ENCODE peak calls at places on chromosomes 2 and 18, in six cellular contexts. One of them, this sample, is unnamed. For H3K4me1, the result is how much of the 10 kb centered on the place peaks cover.

GRCh38 chr2:119520696-119521436 is 3.4 kb downstream of the SCTR start:
- DNase-seq in suprapubic skin: no peak
- DNase-seq in transverse colon: no peak
- DNase-seq in stomach: no peak
- DNase-seq in spleen: no peak
- DNase-seq in GM23338: no peak
- DNase-seq in this sample: no peak

GRCh38 chr2:23904692-23905091 is 22.2 kb downstream of the ATAD2B start:
- DNase-seq in stomach: no peak
- DNase-seq in suprapubic skin: no peak
- DNase-seq in transverse colon: no peak
- DNase-seq in spleen: no peak
- DNase-seq in GM23338: no peak
- DNase-seq in this sample: no peak

GRCh38 chr2:203535784-203536590 is 886 bp upstream of the RAPH1 start:
- DNase-seq in suprapubic skin: no peak
- DNase-seq in stomach: no peak
- DNase-seq in GM23338: peak
- DNase-seq in spleen: no peak
- DNase-seq in transverse colon: no peak
- DNase-seq in this sample: no peak

GRCh38 chr2:97728091-97728596 is 14.8 kb downstream of the ZAP70 start:
- DNase-seq in GM23338: no peak
- DNase-seq in spleen: peak
- DNase-seq in suprapubic skin: peak
- DNase-seq in transverse colon: no peak
- DNase-seq in stomach: no peak
- DNase-seq in this sample: no peak

GRCh38 chr2:15532996-15533395 is 28.1 kb downstream of the NBAS start:
- DNase-seq in stomach: no peak
- DNase-seq in GM23338: no peak
- DNase-seq in transverse colon: no peak
- DNase-seq in suprapubic skin: no peak
- DNase-seq in spleen: no peak
- DNase-seq in this sample: no peak

GRCh38 chr2:146123256-146123655 is 1603.3 kb upstream of the ZEB2 start:
- DNase-seq in suprapubic skin: no peak
- DNase-seq in stomach: no peak
- DNase-seq in spleen: no peak
- DNase-seq in transverse colon: no peak
- DNase-seq in GM23338: no peak
- DNase-seq in this sample: no peak

GRCh38 chr2:102321954-102322719 is 10.8 kb downstream of the IL1RL1 start:
- DNase-seq in stomach: no peak
- DNase-seq in spleen: no peak
- DNase-seq in suprapubic skin: no peak
- DNase-seq in GM23338: no peak
- DNase-seq in transverse colon: no peak
- DNase-seq in this sample: no peak

GRCh38 chr2:71244302-71244660 is 17.4 kb upstream of the PAIP2B start:
- DNase-seq in transverse colon: no peak
- DNase-seq in suprapubic skin: no peak
- DNase-seq in spleen: no peak
- DNase-seq in GM23338: peak
- DNase-seq in stomach: no peak
- DNase-seq in this sample: no peak

GRCh38 chr2:1011018-1011405 is 60.4 kb downstream of the SNTG2 start:
- DNase-seq in GM23338: no peak
- DNase-seq in suprapubic skin: no peak
- DNase-seq in spleen: no peak
- DNase-seq in transverse colon: no peak
- DNase-seq in stomach: no peak
- DNase-seq in this sample: no peak

GRCh38 chr18:71322201-71322600 is 1033.4 kb downstream of the SOCS6 start:
- DNase-seq in GM23338: no peak
- DNase-seq in transverse colon: no peak
- DNase-seq in suprapubic skin: no peak
- DNase-seq in spleen: no peak
- DNase-seq in stomach: no peak
- DNase-seq in this sample: no peak

GRCh38 chr18:55446996-55447671 is 140.9 kb downstream of the TCF4 start:
- DNase-seq in GM23338: no peak
- DNase-seq in spleen: no peak
- DNase-seq in transverse colon: no peak
- DNase-seq in suprapubic skin: no peak
- DNase-seq in stomach: no peak
- DNase-seq in this sample: no peak

GRCh38 chr2:21198637-21199036 is 74.9 kb downstream of the TDRD15 start:
- DNase-seq in stomach: no peak
- DNase-seq in spleen: no peak
- DNase-seq in GM23338: no peak
- DNase-seq in transverse colon: no peak
- DNase-seq in suprapubic skin: no peak
- DNase-seq in this sample: no peak

GRCh38 chr2:46245869-46246268 is 51.3 kb upstream of the EPAS1 start:
- DNase-seq in stomach: no peak
- DNase-seq in transverse colon: no peak
- DNase-seq in GM23338: no peak
- DNase-seq in suprapubic skin: no peak
- DNase-seq in spleen: no peak
- DNase-seq in this sample: no peak

GRCh38 chr18:56322403-56322802 is 316.0 kb downstream of the TXNL1 start:
- DNase-seq in spleen: no peak
- DNase-seq in stomach: no peak
- DNase-seq in transverse colon: no peak
- DNase-seq in GM23338: no peak
- DNase-seq in suprapubic skin: no peak
- DNase-seq in this sample: no peak

GRCh38 chr18:77165489-77166415 is 33.2 kb upstream of the MBP start:
- DNase-seq in transverse colon: no peak
- DNase-seq in stomach: no peak
- DNase-seq in spleen: no peak
- DNase-seq in GM23338: no peak
- DNase-seq in suprapubic skin: peak
- DNase-seq in this sample: no peak

DNA sequence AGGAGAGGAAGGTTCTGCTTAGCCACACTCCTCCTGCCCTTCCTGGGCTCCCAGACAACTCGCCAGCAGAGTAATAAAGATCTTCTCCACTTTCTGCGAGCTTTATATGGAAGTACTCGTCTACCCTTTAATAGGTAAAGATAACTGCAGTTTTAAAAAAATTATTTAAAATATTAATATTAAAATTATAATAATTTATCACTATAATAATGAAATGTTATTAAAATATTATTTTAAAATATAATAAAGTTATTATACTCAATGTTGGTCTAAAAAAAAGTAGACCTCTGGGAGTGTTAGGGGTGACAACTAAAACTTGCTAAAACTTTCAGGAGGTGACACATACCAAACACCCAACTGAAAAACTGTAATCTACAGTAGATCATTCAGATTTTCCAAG is 81.5 kb downstream of the RBM43 start:
- DNase-seq in transverse colon: no peak
- DNase-seq in GM23338: no peak
- DNase-seq in suprapubic skin: no peak
- DNase-seq in stomach: no peak
- DNase-seq in spleen: no peak
- DNase-seq in this sample: no peak
- H3K27ac ChIP-seq in transverse colon: no peak
- H3K27ac ChIP-seq in GM23338: no peak
- H3K27ac ChIP-seq in suprapubic skin: no peak
- H3K27ac ChIP-seq in stomach: no peak
- H3K27ac ChIP-seq in spleen: no peak
- H3K27ac ChIP-seq in this sample: no peak

GRCh38 chr2:39124770-39125075 is 3.9 kb upstream of the SOS1 start:
- DNase-seq in spleen: peak
- DNase-seq in suprapubic skin: no peak
- DNase-seq in GM23338: no peak
- DNase-seq in stomach: no peak
- DNase-seq in transverse colon: no peak
- DNase-seq in this sample: no peak

GRCh38 chr2:39121523-39122063 is 742 bp upstream of the SOS1 start:
- DNase-seq in spleen: no peak
- DNase-seq in stomach: no peak
- DNase-seq in suprapubic skin: no peak
- DNase-seq in transverse colon: no peak
- DNase-seq in GM23338: no peak
- DNase-seq in this sample: no peak

GRCh38 chr2:39123436-39123999 is 2.7 kb upstream of the SOS1 start:
- DNase-seq in transverse colon: no peak
- DNase-seq in GM23338: no peak
- DNase-seq in suprapubic skin: no peak
- DNase-seq in stomach: no peak
- DNase-seq in spleen: no peak
- DNase-seq in this sample: no peak

GRCh38 chr2:39120771-39121522 is at the start of gene SOS1:
- DNase-seq in spleen: peak
- DNase-seq in GM23338: peak
- DNase-seq in transverse colon: peak
- DNase-seq in stomach: peak
- DNase-seq in suprapubic skin: peak
- DNase-seq in this sample: peak

DNA sequence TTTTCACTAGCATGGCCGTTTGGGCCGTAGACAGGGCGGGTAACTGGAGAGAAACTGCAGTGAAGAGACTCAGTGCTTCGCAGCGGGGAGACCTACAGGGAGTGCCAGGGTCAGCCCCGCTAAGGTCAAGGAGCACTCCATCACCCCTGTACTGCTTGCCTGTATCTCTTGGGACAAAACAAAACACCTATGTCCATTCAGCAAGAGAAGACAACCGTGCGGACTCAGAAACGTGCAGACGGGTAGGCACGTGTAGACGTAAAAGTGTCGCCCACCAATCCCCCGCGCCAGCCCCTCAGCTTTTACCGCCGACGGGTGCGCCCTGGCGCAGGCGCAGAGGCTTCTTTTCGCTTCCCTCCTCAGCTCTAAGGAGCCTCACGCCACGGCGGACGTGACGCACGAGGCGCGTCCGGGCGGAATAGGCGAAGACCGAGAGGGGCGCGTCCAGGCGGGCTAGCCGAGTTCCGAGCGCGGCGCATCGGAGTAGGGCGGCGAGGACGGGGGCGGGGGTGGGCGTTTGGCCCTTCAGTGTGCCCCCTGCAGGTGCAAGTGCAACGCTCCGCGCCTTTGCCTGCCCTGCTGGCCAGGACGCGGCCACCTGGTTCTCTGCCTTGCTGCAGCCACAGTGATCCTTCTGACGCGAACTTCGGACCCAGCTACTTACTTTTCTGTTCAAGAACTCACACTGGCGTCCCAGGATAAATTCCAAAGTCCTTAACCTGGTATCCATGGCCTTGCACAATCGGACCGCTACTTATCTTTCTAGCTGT is 3.3 kb upstream of the SOS1 start:
- DNase-seq in spleen: peak
- DNase-seq in stomach: peak
- DNase-seq in GM23338: peak
- DNase-seq in transverse colon: peak
- DNase-seq in suprapubic skin: peak
- DNase-seq in this sample: peak
- TF ChIP-seq POLR2AphosphoS5 in spleen: peak
- TF ChIP-seq POLR2AphosphoS5 in stomach: peak
- TF ChIP-seq POLR2AphosphoS5 in GM23338: peak
- TF ChIP-seq POLR2AphosphoS5 in transverse colon: peak
- TF ChIP-seq POLR2AphosphoS5 in suprapubic skin: peak
- TF ChIP-seq POLR2AphosphoS5 in this sample: peak

DNA sequence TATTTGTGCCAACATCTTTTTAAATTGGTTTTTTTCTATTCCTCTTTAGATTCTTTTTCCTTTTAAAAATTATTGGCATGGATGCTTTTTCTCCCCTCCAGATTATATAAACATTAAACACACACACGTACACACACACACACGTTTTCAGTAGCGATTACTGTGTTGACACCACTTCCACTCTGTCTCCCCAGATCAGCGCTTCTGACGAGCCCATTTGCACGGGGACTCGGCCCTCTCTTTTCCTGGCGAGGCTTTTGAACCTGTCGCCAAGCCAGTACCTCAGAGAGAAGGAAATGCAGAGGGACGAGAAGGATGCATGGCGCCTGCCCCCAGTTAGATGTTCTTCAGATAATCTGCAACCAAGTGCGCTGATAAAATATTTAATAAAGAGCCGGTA is 1.1 kb upstream of the TBR1 start:
- DNase-seq in stomach: no peak
- DNase-seq in transverse colon: no peak
- DNase-seq in spleen: no peak
- DNase-seq in GM23338: peak
- DNase-seq in suprapubic skin: no peak
- DNase-seq in this sample: no peak
- H3K4me1 ChIP-seq in stomach: half or more
- H3K4me1 ChIP-seq in transverse colon: under half
- H3K4me1 ChIP-seq in spleen: under half
- H3K4me1 ChIP-seq in GM23338: half or more
- H3K4me1 ChIP-seq in suprapubic skin: half or more
- H3K4me1 ChIP-seq in this sample: under half

DNA sequence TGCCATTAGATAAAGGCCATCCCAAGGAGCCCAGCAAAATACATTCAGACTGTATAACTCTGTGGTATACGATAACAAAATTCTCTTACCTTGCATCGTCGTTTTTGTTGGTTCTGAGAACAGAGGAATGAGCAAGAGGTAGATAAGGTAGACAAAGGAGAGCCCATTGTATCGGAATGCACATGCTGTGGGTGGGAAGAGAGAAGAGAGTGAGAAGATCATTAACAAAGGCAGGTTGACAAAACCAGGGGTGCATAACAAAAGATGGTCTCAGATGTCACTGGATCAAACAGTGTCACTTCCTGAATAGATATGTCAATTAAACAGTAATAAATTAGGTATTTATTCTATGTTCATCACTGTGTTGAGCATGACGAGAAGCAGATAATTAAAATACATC is 83.3 kb downstream of the PIEZO2 start:
- DNase-seq in spleen: no peak
- DNase-seq in GM23338: peak
- DNase-seq in stomach: no peak
- DNase-seq in transverse colon: no peak
- DNase-seq in suprapubic skin: no peak
- DNase-seq in this sample: no peak
- H3K27ac ChIP-seq in spleen: no peak
- H3K27ac ChIP-seq in GM23338: no peak
- H3K27ac ChIP-seq in stomach: no peak
- H3K27ac ChIP-seq in transverse colon: no peak
- H3K27ac ChIP-seq in suprapubic skin: no peak
- H3K27ac ChIP-seq in this sample: no peak

GRCh38 chr2:173751245-173751975 is 213.8 kb downstream of the SP3 start:
- DNase-seq in stomach: no peak
- DNase-seq in transverse colon: no peak
- DNase-seq in suprapubic skin: no peak
- DNase-seq in GM23338: peak
- DNase-seq in spleen: no peak
- DNase-seq in this sample: no peak
- TF ChIP-seq POLR2AphosphoS5 in stomach: no peak
- TF ChIP-seq POLR2AphosphoS5 in transverse colon: no peak
- TF ChIP-seq POLR2AphosphoS5 in suprapubic skin: no peak
- TF ChIP-seq POLR2AphosphoS5 in GM23338: no peak
- TF ChIP-seq POLR2AphosphoS5 in spleen: no peak
- TF ChIP-seq POLR2AphosphoS5 in this sample: no peak

GRCh38 chr2:54557601-54558187 is 101.6 kb downstream of the SPTBN1 start:
- DNase-seq in transverse colon: peak
- DNase-seq in GM23338: peak
- DNase-seq in suprapubic skin: no peak
- DNase-seq in stomach: peak
- DNase-seq in spleen: peak
- DNase-seq in this sample: peak
- H3K4me1 ChIP-seq in transverse colon: half or more
- H3K4me1 ChIP-seq in GM23338: under half
- H3K4me1 ChIP-seq in suprapubic skin: half or more
- H3K4me1 ChIP-seq in stomach: half or more
- H3K4me1 ChIP-seq in spleen: under half
- H3K4me1 ChIP-seq in this sample: under half

GRCh38 chr2:127139766-127140165 is 32.8 kb upstream of the BIN1 start:
- DNase-seq in transverse colon: no peak
- DNase-seq in GM23338: no peak
- DNase-seq in stomach: no peak
- DNase-seq in suprapubic skin: no peak
- DNase-seq in spleen: no peak
- DNase-seq in this sample: no peak
- H3K27ac ChIP-seq in transverse colon: no peak
- H3K27ac ChIP-seq in GM23338: no peak
- H3K27ac ChIP-seq in stomach: no peak
- H3K27ac ChIP-seq in suprapubic skin: no peak
- H3K27ac ChIP-seq in spleen: no peak
- H3K27ac ChIP-seq in this sample: no peak